ENCODE peak calls at places on chromosomes 1 and 21, in four cellular contexts. F is WTC11, U is K562, H is HepG2. E is an unnamed sample.

GRCh38 chr1:194069168-194069830 is 882.9 kb upstream of the B3GALT2 start:
- DNase-seq in F (no peak), U (no peak), H (no peak), E (no peak)

GRCh38 chr1:210233495-210234253 is 1.1 kb downstream of the SERTAD4 start:
- DNase-seq in F (peak), U (peak), H (no peak), E (peak)

GRCh38 chr1:156372265-156372586 is 3.2 kb downstream of the RHBG start:
- DNase-seq in F (no peak), U (no peak), H (no peak), E (no peak)

GRCh38 chr21:17495680-17496079 is 17.2 kb upstream of the CXADR start:
- DNase-seq in F (no peak), U (no peak), H (peak), E (no peak)

GRCh38 chr1:153697191-153697872 is 18.8 kb downstream of the NPR1 start:
- DNase-seq in F (peak), U (peak), H (peak), E (no peak)

GRCh38 chr1:201358596-201358995 is 18.9 kb downstream of the TNNT2 start:
- DNase-seq in F (no peak), U (no peak), H (no peak), E (no peak)

GRCh38 chr1:172394167-172394751 is 26.2 kb upstream of the C1orf105 start:
- DNase-seq in F (no peak), U (no peak), H (peak), E (no peak)

GRCh38 chr1:203621559-203622130 is 5.0 kb upstream of the ATP2B4 start:
- DNase-seq in F (no peak), U (no peak), H (no peak), E (no peak)

GRCh38 chr1:1307261-1307907 is 346 bp downstream of the ACAP3 start:
- DNase-seq in F (no peak), U (peak), H (no peak), E (no peak)

GRCh38 chr1:162206749-162207635 is 137.5 kb downstream of the NOS1AP start:
- DNase-seq in F (no peak), U (no peak), H (peak), E (peak)

GRCh38 chr1:165903672-165904071 is 76.3 kb downstream of the UCK2 start:
- DNase-seq in F (no peak), U (no peak), H (no peak), E (no peak)

GRCh38 chr1:230425252-230426061 is 675 bp downstream of the PGBD5 start:
- DNase-seq in F (peak), U (peak), H (no peak), E (peak)

GRCh38 chr1:156233421-156234127 is 8.4 kb upstream of the BGLAP start:
- DNase-seq in F (no peak), U (no peak), H (no peak), E (no peak)

GRCh38 chr1:15226626-15227286 is 20.3 kb upstream of the FHAD1 start:
- DNase-seq in F (no peak), U (no peak), H (no peak), E (no peak)

DNA sequence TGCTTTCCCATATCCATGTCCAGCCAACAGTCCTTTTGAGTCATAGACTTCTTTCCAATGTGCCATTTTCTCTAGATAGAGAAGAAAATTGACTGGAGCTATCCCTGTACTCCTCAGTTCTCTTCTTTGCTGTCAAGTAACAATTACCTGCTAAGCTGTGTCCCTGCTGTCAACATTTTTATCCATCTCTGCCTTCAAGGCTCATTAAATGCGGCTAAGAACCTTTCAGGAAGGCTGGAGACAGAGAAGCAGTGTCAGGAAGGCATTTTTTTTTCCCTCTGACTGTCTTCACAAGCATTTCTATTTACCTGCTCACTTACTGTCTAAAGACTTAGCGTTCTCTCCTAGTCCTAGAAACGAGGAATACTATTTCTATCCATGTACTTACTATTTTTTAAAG is 69.1 kb downstream of the MTR start:
- DNase-seq in F (no peak), U (no peak), H (no peak), E (no peak)
- TF ChIP-seq ELF4 in F (no peak), U (no peak), H (no peak), E (no peak)

GRCh38 chr21:42164064-42164789 is 54.7 kb upstream of the ABCG1 start:
- DNase-seq in F (peak), U (peak), H (peak), E (peak)
- TF ChIP-seq ELF4 in F (no peak), U (no peak), H (no peak), E (no peak)

GRCh38 chr1:235098991-235099390 is 29.6 kb downstream of the TOMM20 start:
- DNase-seq in F (no peak), U (no peak), H (no peak), E (no peak)
- TF ChIP-seq ELF4 in F (no peak), U (no peak), H (no peak), E (no peak)

GRCh38 chr1:61080408-61081134 is 1.8 kb upstream of the NFIA start:
- DNase-seq in F (no peak), U (no peak), H (no peak), E (no peak)
- TF ChIP-seq ELF4 in F (no peak), U (no peak), H (no peak), E (no peak)

GRCh38 chr1:41712687-41713086 is 206.0 kb downstream of the HIVEP3 start:
- DNase-seq in F (no peak), U (no peak), H (no peak), E (no peak)
- TF ChIP-seq ELF4 in F (no peak), U (no peak), H (no peak), E (no peak)

DNA sequence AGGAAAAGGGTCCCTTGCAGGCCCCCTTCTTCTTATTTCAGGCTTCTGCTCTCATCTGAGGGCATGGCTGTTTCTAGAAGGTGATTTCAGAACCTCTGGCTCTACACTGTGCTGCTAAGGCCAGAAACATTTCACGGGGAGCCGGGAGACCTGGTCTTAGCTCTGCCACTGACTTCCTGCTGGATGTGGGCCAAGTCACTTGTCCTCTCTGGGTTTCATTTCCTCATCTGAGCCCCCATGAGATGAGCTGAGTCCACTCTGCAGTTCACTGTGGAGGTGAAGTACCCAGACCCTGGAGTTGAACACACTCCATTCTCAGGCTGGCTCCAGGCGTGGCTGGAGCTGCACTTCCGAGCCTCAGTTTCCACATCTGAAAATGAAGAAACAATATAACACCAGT is 2.1 kb downstream of the PADI1 start:
- DNase-seq in F (no peak), U (no peak), H (no peak), E (no peak)
- TF ChIP-seq ELF4 in F (no peak), U (no peak), H (no peak), E (no peak)